ENCODE peak calls at places on chromosomes 4 and X, in seven cellular contexts. S is fibroblast of lung, J is heart left ventricle, D is stomach, E is H1, P is GM23338, U is IMR-90. L is an unnamed sample. For H3K4me1, the result is how much of the 10 kb centered on the place peaks cover.

GRCh38 chr4:114034189-114034588 is 54.7 kb upstream of the ARSJ start:
- DNase-seq in P (no peak), S (no peak), D (no peak), U (no peak), J (no peak), E (no peak), L (no peak)

GRCh38 chrX:20514358-20514757 is 247.6 kb upstream of the RPS6KA3 start:
- DNase-seq in U (peak), E (no peak), J (no peak), S (peak), D (no peak), P (no peak), L (no peak)

GRCh38 chr4:125994024-125994423 is 679.3 kb downstream of the FAT4 start:
- DNase-seq in S (peak), E (no peak), D (no peak), U (peak), J (no peak), P (no peak), L (peak)

GRCh38 chr4:73998040-73999011 is at the start of gene CXCL5:
- DNase-seq in S (peak), P (peak), U (peak), J (peak), E (peak), D (peak), L (peak)

GRCh38 chrX:20547649-20548051 is 280.9 kb upstream of the RPS6KA3 start:
- DNase-seq in U (peak), J (no peak), D (no peak), S (peak), P (no peak), E (no peak), L (peak)

GRCh38 chr4:151569650-151570049 is 160.7 kb downstream of the FHIP1A start:
- DNase-seq in E (no peak), U (no peak), D (no peak), S (no peak), P (no peak), J (peak), L (no peak)

GRCh38 chr4:185797018-185797417 is 15.0 kb downstream of the SORBS2 start:
- DNase-seq in P (no peak), J (no peak), D (no peak), E (no peak), U (no peak), S (no peak), L (no peak)

GRCh38 chrX:150544222-150544787 is 24.1 kb upstream of the MTM1 start:
- DNase-seq in D (no peak), E (no peak), U (no peak), S (peak), J (peak), P (peak), L (no peak)

GRCh38 chr4:167290684-167291083 is 56.4 kb upstream of the SPOCK3 start:
- DNase-seq in U (no peak), E (no peak), P (peak), J (no peak), S (peak), D (no peak), L (no peak)

GRCh38 chr4:6460876-6461275 is 11.5 kb downstream of the PPP2R2C start:
- DNase-seq in D (peak), S (no peak), U (no peak), P (no peak), E (no peak), J (no peak), L (no peak)

GRCh38 chr4:155403886-155404285 is 27.1 kb upstream of the MAP9 start:
- DNase-seq in P (peak), E (no peak), U (peak), S (peak), D (no peak), J (no peak), L (no peak)

GRCh38 chr4:17276821-17277220 is 235.1 kb downstream of the QDPR start:
- DNase-seq in S (peak), U (peak), E (no peak), J (peak), D (no peak), P (no peak), L (peak)

GRCh38 chrX:55489315-55490009 is at the start of gene USP51:
- DNase-seq in D (peak), P (peak), S (peak), J (peak), U (peak), E (no peak), L (peak)

GRCh38 chr4:104641427-104641826 is 146.7 kb upstream of the CXXC4 start:
- DNase-seq in J (no peak), S (no peak), U (no peak), E (no peak), P (no peak), D (no peak), L (no peak)

GRCh38 chr4:87180767-87181166 is 39.7 kb downstream of the KLHL8 start:
- DNase-seq in P (no peak), D (no peak), U (peak), S (no peak), E (no peak), J (no peak), L (no peak)

GRCh38 chr4:72991889-72992288 is 77.6 kb downstream of the COX18 start:
- DNase-seq in D (no peak), E (no peak), S (no peak), U (no peak), J (no peak), P (no peak), L (no peak)

GRCh38 chr4:77349796-77350195 is 192.8 kb downstream of the CCNG2 start:
- DNase-seq in E (no peak), S (no peak), P (no peak), U (no peak), D (no peak), J (no peak), L (no peak)

GRCh38 chr4:84224522-84224921 is 274.6 kb downstream of the NKX6-1 start:
- DNase-seq in P (peak), E (no peak), J (no peak), U (no peak), D (no peak), S (no peak), L (no peak)

GRCh38 chr4:109738104-109738872 is 8.4 kb upstream of the PLA2G12A start:
- DNase-seq in P (peak), E (no peak), J (no peak), D (no peak), U (no peak), S (no peak), L (no peak)

GRCh38 chrX:56066016-56066415 is 166.1 kb upstream of the KLF8 start:
- DNase-seq in U (no peak), J (no peak), E (no peak), S (no peak), D (no peak), P (no peak), L (no peak)

GRCh38 chr4:1574601-1575417 is 109.3 kb downstream of the FAM53A start:
- DNase-seq in E (no peak), U (no peak), D (no peak), P (no peak), J (no peak), S (no peak), L (peak)

GRCh38 chrX:152202886-152203285 is 64.5 kb upstream of the MAGEA10 start:
- DNase-seq in J (no peak), U (no peak), D (no peak), P (peak), E (no peak), S (no peak), L (no peak)

GRCh38 chr4:156252300-156253016 is 298.8 kb upstream of the CTSO start:
- DNase-seq in S (no peak), U (peak), E (no peak), D (no peak), J (no peak), P (no peak), L (no peak)

GRCh38 chrX:66902081-66902480 is 263.2 kb upstream of the EDA2R start:
- DNase-seq in J (no peak), D (no peak), U (no peak), P (no peak), S (no peak), E (no peak), L (no peak)

GRCh38 chrX:104420907-104421306 is 145.1 kb upstream of the IL1RAPL2 start:
- DNase-seq in U (no peak), D (no peak), E (no peak), S (no peak), P (no peak), J (no peak), L (no peak)

GRCh38 chr4:20684852-20685763 is 15.2 kb upstream of the PACRGL start:
- DNase-seq in E (no peak), J (no peak), S (peak), U (peak), D (no peak), P (peak), L (no peak)

GRCh38 chr4:93346840-93347239 is 481.7 kb upstream of the ATOH1 start:
- DNase-seq in E (no peak), P (peak), S (no peak), J (no peak), U (no peak), D (no peak), L (no peak)

GRCh38 chr4:55491486-55491885 is 55.2 kb downstream of the CLOCK start:
- DNase-seq in J (no peak), E (no peak), S (peak), P (no peak), U (peak), D (no peak), L (no peak)

GRCh38 chrX:57674861-57675260 is 5.2 kb downstream of the NLRP2B start:
- DNase-seq in U (no peak), E (no peak), S (no peak), P (no peak), J (no peak), D (no peak), L (no peak)

GRCh38 chr4:74042681-74043080 is 4.2 kb upstream of the CXCL3 start:
- DNase-seq in J (no peak), U (no peak), S (no peak), P (peak), E (no peak), D (peak), L (no peak)

GRCh38 chr4:16083217-16084191 is at the start of gene PROM1:
- DNase-seq in D (peak), S (no peak), U (no peak), J (peak), E (no peak), P (peak), L (no peak)

GRCh38 chr4:179353791-179354190 is 1911.6 kb upstream of the AGA start:
- DNase-seq in J (no peak), P (no peak), E (no peak), S (peak), D (no peak), U (no peak), L (no peak)

GRCh38 chr4:114025176-114025777 is 45.8 kb upstream of the ARSJ start:
- DNase-seq in E (no peak), U (no peak), J (no peak), D (no peak), P (no peak), S (no peak), L (no peak)

GRCh38 chr4:139736257-139736626 is 70.6 kb downstream of the MGST2 start:
- DNase-seq in P (peak), E (no peak), U (no peak), J (no peak), S (no peak), D (no peak), L (no peak)

GRCh38 chr4:67871867-67872266 is 11.9 kb downstream of the TMPRSS11D start:
- DNase-seq in D (no peak), U (peak), P (peak), E (no peak), S (peak), J (no peak), L (no peak)

GRCh38 chr4:25312496-25313193 is at the start of gene ZCCHC4:
- DNase-seq in J (peak), U (peak), E (peak), S (peak), P (peak), D (peak), L (peak)
- H3K27ac ChIP-seq in J (peak), U (peak), E (peak), S (peak), P (peak), D (peak), L (peak)

GRCh38 chr4:76305033-76305687 is 1.4 kb upstream of the STBD1 start:
- DNase-seq in P (no peak), E (no peak), U (no peak), S (no peak), J (no peak), D (no peak), L (no peak)

GRCh38 chr4:76302856-76303438 is 3.6 kb upstream of the STBD1 start:
- DNase-seq in E (no peak), U (no peak), S (no peak), J (no peak), D (no peak), P (no peak), L (no peak)

GRCh38 chr4:76300012-76300411 is 6.5 kb upstream of the STBD1 start:
- DNase-seq in J (no peak), S (no peak), P (no peak), E (no peak), U (no peak), D (no peak), L (no peak)

GRCh38 chr4:76301068-76301774 is 5.3 kb upstream of the STBD1 start:
- DNase-seq in P (no peak), S (peak), D (no peak), J (no peak), E (no peak), U (peak), L (no peak)

GRCh38 chr4:76301775-76302162 is 4.8 kb upstream of the STBD1 start:
- DNase-seq in E (no peak), D (no peak), P (no peak), J (no peak), U (no peak), S (no peak), L (no peak)
- H3K4me1 ChIP-seq in E (under half), D (under half), P (under half), J (under half), U (under half), S (under half), L (under half)

DNA sequence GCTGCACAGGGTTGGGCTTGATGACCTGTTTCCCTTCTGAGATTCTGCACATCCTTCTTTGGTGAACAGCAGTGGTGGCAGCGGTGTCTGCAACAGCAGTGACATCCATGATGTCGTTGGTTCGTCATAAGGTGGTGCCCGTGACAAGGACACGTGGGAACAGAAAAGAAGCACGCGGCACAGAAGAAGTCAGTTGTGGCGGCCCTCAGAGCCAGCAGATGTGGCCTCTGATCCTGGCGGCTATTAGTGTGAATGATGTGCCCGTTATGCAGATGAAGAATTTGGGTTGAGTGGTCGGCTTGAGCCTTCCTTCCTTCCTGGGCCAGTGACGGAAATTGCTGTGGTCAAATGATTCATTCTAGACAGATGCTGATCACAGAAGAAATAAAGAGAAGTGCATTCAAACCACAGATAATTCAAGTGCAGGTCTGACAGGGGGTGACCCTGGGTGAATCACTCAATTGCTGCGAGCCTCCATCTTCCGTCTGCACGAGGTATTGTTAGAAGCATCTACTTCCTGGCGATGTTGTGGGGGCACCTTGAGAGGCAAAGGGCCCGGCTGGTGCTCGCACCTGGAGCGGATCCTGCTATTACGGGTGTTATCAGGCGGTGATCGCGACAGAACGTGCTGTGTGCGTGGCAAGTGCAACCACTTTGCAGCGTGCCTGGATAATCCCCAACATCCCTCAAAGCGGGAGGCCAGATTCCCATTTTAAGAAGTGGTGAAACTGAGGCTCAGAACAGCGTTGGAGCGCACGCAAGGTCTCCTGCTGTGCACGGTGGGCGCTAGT is 215.2 kb upstream of the PSAPL1 start:
- DNase-seq in S (peak), U (peak), D (no peak), J (no peak), P (no peak), E (no peak), L (no peak)
- H3K27ac ChIP-seq in S (peak), U (no peak), D (peak), J (no peak), P (no peak), E (no peak), L (no peak)

GRCh38 chrX:118968031-118968430 is 6.4 kb upstream of the LONRF3 start:
- DNase-seq in J (no peak), U (no peak), S (no peak), E (no peak), P (no peak), D (no peak), L (no peak)

GRCh38 chrX:118964252-118964651 is 10.2 kb upstream of the LONRF3 start:
- DNase-seq in S (no peak), E (no peak), D (no peak), U (no peak), J (no peak), P (no peak), L (no peak)

GRCh38 chrX:118963159-118963558 is 11.3 kb upstream of the LONRF3 start:
- DNase-seq in E (no peak), J (no peak), U (no peak), S (no peak), P (no peak), D (no peak), L (no peak)

GRCh38 chrX:118961866-118962560 is 12.4 kb upstream of the LONRF3 start:
- DNase-seq in P (no peak), U (no peak), S (no peak), E (no peak), D (no peak), J (no peak), L (no peak)

DNA sequence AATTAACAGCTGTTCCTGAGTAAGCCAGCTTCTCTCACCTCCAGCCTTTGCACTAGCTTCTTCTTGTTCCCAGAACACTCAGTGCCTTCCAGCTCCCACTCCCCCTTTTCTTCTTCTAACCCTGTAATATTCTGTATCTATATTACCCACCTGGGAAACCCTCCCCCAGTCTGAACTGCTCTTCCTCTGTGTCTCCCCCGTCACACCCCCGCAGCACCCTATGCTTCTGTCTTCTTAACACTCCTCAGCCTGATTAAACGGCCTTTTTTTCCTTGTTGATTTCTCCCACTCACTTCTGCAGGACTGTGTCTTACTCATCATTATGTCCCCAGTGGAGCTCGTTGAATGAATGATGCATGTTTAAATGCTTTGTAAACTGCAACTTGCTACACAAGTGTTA is 9.0 kb upstream of the LONRF3 start:
- DNase-seq in D (no peak), P (no peak), U (no peak), S (no peak), E (no peak), J (no peak), L (no peak)
- H3K4me1 ChIP-seq in D (under half), P (under half), U (under half), S (under half), E (under half), J (under half), L (under half)

GRCh38 chrX:47859686-47860085 is 23.0 kb downstream of the ZNF81 start:
- DNase-seq in D (no peak), S (no peak), U (no peak), J (no peak), E (no peak), P (no peak), L (no peak)

GRCh38 chrX:47864785-47865184 is 28.1 kb downstream of the ZNF81 start:
- DNase-seq in S (no peak), P (no peak), E (no peak), D (no peak), J (no peak), U (no peak), L (no peak)

GRCh38 chrX:47863187-47863586 is 26.5 kb downstream of the ZNF81 start:
- DNase-seq in P (no peak), D (peak), U (no peak), E (no peak), S (no peak), J (no peak), L (no peak)

GRCh38 chrX:47862680-47863079 is 26.0 kb downstream of the ZNF81 start:
- DNase-seq in J (no peak), U (no peak), P (no peak), S (no peak), D (no peak), E (no peak), L (no peak)
- H3K27ac ChIP-seq in J (no peak), U (no peak), P (no peak), S (no peak), D (no peak), E (no peak), L (no peak)

DNA sequence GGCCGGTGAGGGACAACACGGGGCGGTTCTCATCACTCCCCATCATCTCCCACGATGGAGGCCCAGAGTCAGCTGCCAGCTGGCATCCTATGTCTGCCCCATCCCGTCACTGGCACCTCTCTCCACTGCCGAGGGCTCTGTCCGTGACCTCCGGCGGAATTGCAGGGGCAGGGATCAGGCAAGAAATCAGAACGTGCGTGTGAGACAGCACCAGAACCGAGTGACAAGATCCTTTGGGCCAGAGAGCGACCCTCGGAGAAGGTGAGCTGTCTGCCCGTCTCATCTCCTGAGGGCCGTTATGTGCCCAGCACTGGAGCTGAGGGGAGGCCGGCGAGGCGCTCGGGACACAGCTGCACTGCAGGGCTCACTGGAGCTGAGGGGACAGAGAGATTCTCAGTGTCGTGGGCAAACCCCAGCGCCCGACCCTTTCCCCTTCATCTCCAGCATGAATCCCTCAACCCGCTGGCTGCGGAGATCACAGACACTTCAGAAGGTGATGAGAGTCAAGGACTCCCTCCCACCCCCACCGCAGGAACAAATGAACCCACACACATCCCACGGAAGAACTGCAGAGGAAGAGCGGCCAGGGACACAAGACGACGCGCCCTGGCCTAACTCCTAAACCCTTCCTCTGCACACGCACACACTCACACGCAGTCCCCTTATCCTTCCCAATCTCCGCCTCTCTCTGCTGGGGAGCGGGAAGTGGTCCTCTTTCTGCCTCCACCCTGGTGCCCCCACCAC is 128.7 kb downstream of the AFAP1 start:
- DNase-seq in D (no peak), P (no peak), J (no peak), S (no peak), U (no peak), E (no peak), L (peak)
- H3K4me1 ChIP-seq in D (half or more), P (under half), J (under half), S (under half), U (under half), E (under half), L (under half)